ENCODE peak calls at places on chromosomes 4 and X, in four cellular contexts. P, E, Y and S are unnamed samples.

GRCh38 chr4:76445911-76446310 is 10.9 kb downstream of the SHROOM3 start:
- DNase-seq in P (no peak), E (no peak), Y (no peak), S (no peak)

GRCh38 chr4:5276475-5277045 is 225.3 kb downstream of the STK32B start:
- DNase-seq in P (no peak), E (no peak), Y (no peak), S (no peak)

GRCh38 chr4:6200011-6200921 is at the start of gene JAKMIP1:
- DNase-seq in P (peak; percentile 83), E (no peak), Y (peak; percentile 84), S (peak; percentile 96)

GRCh38 chr4:15963001-15963451 is at the start of gene FGFBP2:
- DNase-seq in P (peak; percentile 66), E (no peak), Y (peak; percentile 44), S (peak; percentile 76)

GRCh38 chr4:34271479-34272355 is 1972.6 kb downstream of the ARAP2 start:
- DNase-seq in P (no peak), E (no peak), Y (no peak), S (peak; percentile 26)

GRCh38 chrX:68508799-68509198 is 9.9 kb downstream of the YIPF6 start:
- DNase-seq in P (no peak), E (no peak), Y (no peak), S (peak; percentile 51)

GRCh38 chr4:169116270-169116901 is 106.3 kb upstream of the CBR4 start:
- DNase-seq in P (no peak), E (no peak), Y (no peak), S (peak; percentile 53)

GRCh38 chr4:126991965-126992364 is 640.8 kb upstream of the INTU start:
- DNase-seq in P (no peak), E (no peak), Y (no peak), S (no peak)

GRCh38 chr4:182829196-182829595 is 88.0 kb downstream of the DCTD start:
- DNase-seq in P (no peak), E (no peak), Y (no peak), S (no peak)

GRCh38 chr4:139550724-139551429 is 5.1 kb downstream of the SETD7 start:
- DNase-seq in P (peak; percentile 23), E (no peak), Y (no peak), S (no peak)

GRCh38 chr4:6258026-6258360 is 11.7 kb upstream of the WFS1 start:
- DNase-seq in P (no peak), E (no peak), Y (no peak), S (no peak)

GRCh38 chrX:136600059-136600458 is 47.9 kb upstream of the CD40LG start:
- DNase-seq in P (no peak), E (no peak), Y (no peak), S (no peak)

GRCh38 chrX:140917354-140918115 is 84.9 kb upstream of the SPANXB1 start:
- DNase-seq in P (no peak), E (no peak), Y (no peak), S (no peak)

GRCh38 chr4:13966241-13967195 is 339.0 kb upstream of the BOD1L1 start:
- DNase-seq in P (no peak), E (no peak), Y (no peak), S (no peak)

GRCh38 chr4:2807571-2807970 is 14.7 kb downstream of the SH3BP2 start:
- DNase-seq in P (no peak), E (no peak), Y (no peak), S (no peak)

GRCh38 chr4:1164956-1165545 is 7.3 kb downstream of the SPON2 start:
- DNase-seq in P (no peak), E (no peak), Y (no peak), S (no peak)

GRCh38 chr4:845233-845835 is 19.4 kb upstream of the CPLX1 start:
- DNase-seq in P (no peak), E (no peak), Y (no peak), S (no peak)

GRCh38 chr4:3335385-3335784 is 42.6 kb downstream of the RGS12 start:
- DNase-seq in P (no peak), E (no peak), Y (no peak), S (no peak)

GRCh38 chr4:47374477-47374876 is 89.0 kb downstream of the COMMD8 start:
- DNase-seq in P (no peak), E (no peak), Y (no peak), S (no peak)

GRCh38 chrX:84441143-84441542 is 61.1 kb downstream of the HDX start:
- DNase-seq in P (no peak), E (no peak), Y (no peak), S (peak; percentile 6)

GRCh38 chr4:67973608-67974007 is 10.3 kb upstream of the TMPRSS11A start:
- DNase-seq in P (no peak), E (no peak), Y (no peak), S (no peak)

GRCh38 chr4:11634283-11634682 is 205.6 kb upstream of the HS3ST1 start:
- DNase-seq in P (peak; percentile 66), E (no peak), Y (no peak), S (peak; percentile 18)

GRCh38 chr4:174604198-174604597 is 81.9 kb upstream of the HPGD start:
- DNase-seq in P (no peak), E (no peak), Y (no peak), S (peak; percentile 96)

GRCh38 chrX:96771500-96771899 is 86.9 kb downstream of the DIAPH2 start:
- DNase-seq in P (no peak), E (no peak), Y (no peak), S (no peak)

GRCh38 chr4:6548201-6548881 is 26.6 kb upstream of the MAN2B2 start:
- DNase-seq in P (no peak), E (peak; percentile 27), Y (peak; percentile 19), S (peak; percentile 81)

GRCh38 chr4:83569429-83569828 is 33.5 kb downstream of the GPAT3 start:
- DNase-seq in P (no peak), E (no peak), Y (no peak), S (no peak)

GRCh38 chr4:4859010-4859798 is at the start of gene MSX1:
- DNase-seq in P (peak; percentile 85), E (peak; percentile 79), Y (peak; percentile 5), S (peak; percentile 94)

GRCh38 chr4:42420120-42420519 is 22.8 kb downstream of the SHISA3 start:
- DNase-seq in P (no peak), E (no peak), Y (no peak), S (no peak)

GRCh38 chrX:23312136-23312535 is 22.5 kb upstream of the PTCHD1 start:
- DNase-seq in P (no peak), E (no peak), Y (no peak), S (no peak)

GRCh38 chrX:1387141-1387776 is 4.7 kb downstream of the SLC25A6 start:
- DNase-seq in P (no peak), E (no peak), Y (no peak), S (no peak)

GRCh38 chr4:4555916-4556315 is 14.1 kb upstream of the STX18 start:
- DNase-seq in P (no peak), E (no peak), Y (no peak), S (no peak)

GRCh38 chrX:17674611-17675010 is 62.7 kb upstream of the SCML1 start:
- DNase-seq in P (peak; percentile 26), E (no peak), Y (no peak), S (peak; percentile 45)

GRCh38 chrX:118560380-118560932 is 64.8 kb downstream of the DOCK11 start:
- DNase-seq in P (no peak), E (no peak), Y (no peak), S (no peak)

GRCh38 chrX:10926404-10926803 is 184.7 kb upstream of the HCCS start:
- DNase-seq in P (no peak), E (no peak), Y (no peak), S (no peak)

GRCh38 chr4:84631573-84631972 is 48.6 kb downstream of the CDS1 start:
- DNase-seq in P (no peak), E (no peak), Y (no peak), S (no peak)